ENCODE peak calls at places on chromosomes 1 and 21, in eight cellular contexts. One of them, this sample, is unnamed.

GRCh38 chr1:182087951-182088350 is 26.4 kb upstream of the ZNF648 start:
- DNase-seq in HFFc6: no peak
- DNase-seq in fibroblast of mammary gland: no peak
- DNase-seq in progenitor cell of endocrine pancreas: no peak
- DNase-seq in stimulated activated CD8-positive, alpha-beta memory T cell treated with anti-CD3 and anti-CD28 coated beads, Interleukin-2, amount 100 ng/mL, for 48 hours: no peak
- DNase-seq in amygdala: no peak
- DNase-seq in AG08396: no peak
- DNase-seq in osteocyte: peak
- DNase-seq in this sample: no peak

GRCh38 chr1:9877962-9878361 is 32.1 kb downstream of the CTNNBIP1 start:
- DNase-seq in stimulated activated CD8-positive, alpha-beta memory T cell treated with anti-CD3 and anti-CD28 coated beads, Interleukin-2, amount 100 ng/mL, for 48 hours: no peak
- DNase-seq in osteocyte: no peak
- DNase-seq in amygdala: no peak
- DNase-seq in fibroblast of mammary gland: no peak
- DNase-seq in HFFc6: no peak
- DNase-seq in progenitor cell of endocrine pancreas: no peak
- DNase-seq in AG08396: no peak
- DNase-seq in this sample: no peak

GRCh38 chr1:159421821-159422220 is 10.2 kb upstream of the OR10J4 start:
- DNase-seq in fibroblast of mammary gland: no peak
- DNase-seq in progenitor cell of endocrine pancreas: no peak
- DNase-seq in amygdala: no peak
- DNase-seq in AG08396: no peak
- DNase-seq in stimulated activated CD8-positive, alpha-beta memory T cell treated with anti-CD3 and anti-CD28 coated beads, Interleukin-2, amount 100 ng/mL, for 48 hours: no peak
- DNase-seq in HFFc6: no peak
- DNase-seq in osteocyte: no peak
- DNase-seq in this sample: no peak

GRCh38 chr1:42128499-42128898 is 24.7 kb upstream of the GUCA2B start:
- DNase-seq in AG08396: no peak
- DNase-seq in amygdala: no peak
- DNase-seq in fibroblast of mammary gland: no peak
- DNase-seq in stimulated activated CD8-positive, alpha-beta memory T cell treated with anti-CD3 and anti-CD28 coated beads, Interleukin-2, amount 100 ng/mL, for 48 hours: no peak
- DNase-seq in progenitor cell of endocrine pancreas: no peak
- DNase-seq in osteocyte: peak
- DNase-seq in HFFc6: no peak
- DNase-seq in this sample: no peak

GRCh38 chr1:60279798-60280197 is 206.2 kb upstream of the C1orf87 start:
- DNase-seq in HFFc6: peak
- DNase-seq in fibroblast of mammary gland: peak
- DNase-seq in amygdala: no peak
- DNase-seq in osteocyte: no peak
- DNase-seq in AG08396: peak
- DNase-seq in stimulated activated CD8-positive, alpha-beta memory T cell treated with anti-CD3 and anti-CD28 coated beads, Interleukin-2, amount 100 ng/mL, for 48 hours: no peak
- DNase-seq in progenitor cell of endocrine pancreas: no peak
- DNase-seq in this sample: no peak

GRCh38 chr1:31368611-31369107 is 4.2 kb downstream of the FABP3 start:
- DNase-seq in progenitor cell of endocrine pancreas: no peak
- DNase-seq in stimulated activated CD8-positive, alpha-beta memory T cell treated with anti-CD3 and anti-CD28 coated beads, Interleukin-2, amount 100 ng/mL, for 48 hours: no peak
- DNase-seq in osteocyte: no peak
- DNase-seq in AG08396: no peak
- DNase-seq in amygdala: no peak
- DNase-seq in HFFc6: no peak
- DNase-seq in fibroblast of mammary gland: no peak
- DNase-seq in this sample: no peak

GRCh38 chr1:27528701-27529637 is 39.0 kb upstream of the WASF2 start:
- DNase-seq in fibroblast of mammary gland: peak
- DNase-seq in amygdala: no peak
- DNase-seq in stimulated activated CD8-positive, alpha-beta memory T cell treated with anti-CD3 and anti-CD28 coated beads, Interleukin-2, amount 100 ng/mL, for 48 hours: no peak
- DNase-seq in AG08396: peak
- DNase-seq in HFFc6: peak
- DNase-seq in osteocyte: no peak
- DNase-seq in progenitor cell of endocrine pancreas: no peak
- DNase-seq in this sample: no peak

GRCh38 chr1:66445492-66446181 is 88.3 kb upstream of the SGIP1 start:
- DNase-seq in AG08396: no peak
- DNase-seq in amygdala: no peak
- DNase-seq in HFFc6: no peak
- DNase-seq in progenitor cell of endocrine pancreas: no peak
- DNase-seq in stimulated activated CD8-positive, alpha-beta memory T cell treated with anti-CD3 and anti-CD28 coated beads, Interleukin-2, amount 100 ng/mL, for 48 hours: no peak
- DNase-seq in fibroblast of mammary gland: no peak
- DNase-seq in osteocyte: no peak
- DNase-seq in this sample: no peak

GRCh38 chr1:89302697-89303332 is 30.2 kb upstream of the GBP5 start:
- DNase-seq in osteocyte: no peak
- DNase-seq in stimulated activated CD8-positive, alpha-beta memory T cell treated with anti-CD3 and anti-CD28 coated beads, Interleukin-2, amount 100 ng/mL, for 48 hours: no peak
- DNase-seq in progenitor cell of endocrine pancreas: no peak
- DNase-seq in AG08396: no peak
- DNase-seq in fibroblast of mammary gland: no peak
- DNase-seq in amygdala: no peak
- DNase-seq in HFFc6: no peak
- DNase-seq in this sample: no peak

GRCh38 chr21:37139154-37139553 is 66.1 kb downstream of the TTC3 start:
- DNase-seq in osteocyte: no peak
- DNase-seq in amygdala: no peak
- DNase-seq in stimulated activated CD8-positive, alpha-beta memory T cell treated with anti-CD3 and anti-CD28 coated beads, Interleukin-2, amount 100 ng/mL, for 48 hours: no peak
- DNase-seq in fibroblast of mammary gland: no peak
- DNase-seq in progenitor cell of endocrine pancreas: no peak
- DNase-seq in AG08396: no peak
- DNase-seq in HFFc6: no peak
- DNase-seq in this sample: no peak

GRCh38 chr1:177170756-177171535 is at the start of gene BRINP2:
- DNase-seq in stimulated activated CD8-positive, alpha-beta memory T cell treated with anti-CD3 and anti-CD28 coated beads, Interleukin-2, amount 100 ng/mL, for 48 hours: no peak
- DNase-seq in HFFc6: no peak
- DNase-seq in progenitor cell of endocrine pancreas: peak
- DNase-seq in amygdala: peak
- DNase-seq in osteocyte: no peak
- DNase-seq in AG08396: peak
- DNase-seq in fibroblast of mammary gland: peak
- DNase-seq in this sample: no peak

GRCh38 chr21:43353282-43354010 is 73.5 kb downstream of the SIK1 start:
- DNase-seq in progenitor cell of endocrine pancreas: no peak
- DNase-seq in amygdala: no peak
- DNase-seq in osteocyte: no peak
- DNase-seq in stimulated activated CD8-positive, alpha-beta memory T cell treated with anti-CD3 and anti-CD28 coated beads, Interleukin-2, amount 100 ng/mL, for 48 hours: no peak
- DNase-seq in AG08396: no peak
- DNase-seq in HFFc6: no peak
- DNase-seq in fibroblast of mammary gland: no peak
- DNase-seq in this sample: no peak

GRCh38 chr1:154824356-154825069 is 45.6 kb downstream of the KCNN3 start:
- DNase-seq in stimulated activated CD8-positive, alpha-beta memory T cell treated with anti-CD3 and anti-CD28 coated beads, Interleukin-2, amount 100 ng/mL, for 48 hours: no peak
- DNase-seq in AG08396: no peak
- DNase-seq in fibroblast of mammary gland: no peak
- DNase-seq in amygdala: no peak
- DNase-seq in progenitor cell of endocrine pancreas: no peak
- DNase-seq in osteocyte: no peak
- DNase-seq in HFFc6: no peak
- DNase-seq in this sample: no peak

GRCh38 chr1:86089765-86090164 is 66.8 kb downstream of the COL24A1 start:
- DNase-seq in fibroblast of mammary gland: no peak
- DNase-seq in amygdala: no peak
- DNase-seq in AG08396: no peak
- DNase-seq in osteocyte: no peak
- DNase-seq in stimulated activated CD8-positive, alpha-beta memory T cell treated with anti-CD3 and anti-CD28 coated beads, Interleukin-2, amount 100 ng/mL, for 48 hours: no peak
- DNase-seq in HFFc6: no peak
- DNase-seq in progenitor cell of endocrine pancreas: no peak
- DNase-seq in this sample: no peak

GRCh38 chr1:212488436-212489283 is 55.9 kb downstream of the NENF start:
- DNase-seq in progenitor cell of endocrine pancreas: no peak
- DNase-seq in stimulated activated CD8-positive, alpha-beta memory T cell treated with anti-CD3 and anti-CD28 coated beads, Interleukin-2, amount 100 ng/mL, for 48 hours: peak
- DNase-seq in fibroblast of mammary gland: peak
- DNase-seq in amygdala: no peak
- DNase-seq in AG08396: peak
- DNase-seq in osteocyte: no peak
- DNase-seq in HFFc6: no peak
- DNase-seq in this sample: no peak

GRCh38 chr1:196403803-196404690 is 204.2 kb downstream of the KCNT2 start:
- DNase-seq in osteocyte: no peak
- DNase-seq in progenitor cell of endocrine pancreas: no peak
- DNase-seq in fibroblast of mammary gland: no peak
- DNase-seq in stimulated activated CD8-positive, alpha-beta memory T cell treated with anti-CD3 and anti-CD28 coated beads, Interleukin-2, amount 100 ng/mL, for 48 hours: no peak
- DNase-seq in HFFc6: peak
- DNase-seq in AG08396: no peak
- DNase-seq in amygdala: no peak
- DNase-seq in this sample: no peak

GRCh38 chr1:195744256-195744655 is 864.0 kb downstream of the KCNT2 start:
- DNase-seq in fibroblast of mammary gland: no peak
- DNase-seq in AG08396: no peak
- DNase-seq in osteocyte: no peak
- DNase-seq in amygdala: no peak
- DNase-seq in stimulated activated CD8-positive, alpha-beta memory T cell treated with anti-CD3 and anti-CD28 coated beads, Interleukin-2, amount 100 ng/mL, for 48 hours: no peak
- DNase-seq in HFFc6: no peak
- DNase-seq in progenitor cell of endocrine pancreas: no peak
- DNase-seq in this sample: no peak

GRCh38 chr1:43673261-43673660 is 23.3 kb downstream of the KDM4A start:
- DNase-seq in amygdala: no peak
- DNase-seq in HFFc6: no peak
- DNase-seq in progenitor cell of endocrine pancreas: no peak
- DNase-seq in fibroblast of mammary gland: peak
- DNase-seq in stimulated activated CD8-positive, alpha-beta memory T cell treated with anti-CD3 and anti-CD28 coated beads, Interleukin-2, amount 100 ng/mL, for 48 hours: no peak
- DNase-seq in AG08396: no peak
- DNase-seq in osteocyte: no peak
- DNase-seq in this sample: no peak

GRCh38 chr1:114093624-114094302 is 59.9 kb downstream of the SYT6 start:
- DNase-seq in stimulated activated CD8-positive, alpha-beta memory T cell treated with anti-CD3 and anti-CD28 coated beads, Interleukin-2, amount 100 ng/mL, for 48 hours: no peak
- DNase-seq in AG08396: no peak
- DNase-seq in HFFc6: peak
- DNase-seq in fibroblast of mammary gland: peak
- DNase-seq in progenitor cell of endocrine pancreas: no peak
- DNase-seq in amygdala: no peak
- DNase-seq in osteocyte: no peak
- DNase-seq in this sample: no peak

GRCh38 chr1:9413143-9413876 is 120.6 kb downstream of the SPSB1 start:
- DNase-seq in stimulated activated CD8-positive, alpha-beta memory T cell treated with anti-CD3 and anti-CD28 coated beads, Interleukin-2, amount 100 ng/mL, for 48 hours: peak
- DNase-seq in osteocyte: no peak
- DNase-seq in progenitor cell of endocrine pancreas: no peak
- DNase-seq in fibroblast of mammary gland: peak
- DNase-seq in HFFc6: peak
- DNase-seq in amygdala: no peak
- DNase-seq in AG08396: peak
- DNase-seq in this sample: peak

GRCh38 chr1:106526650-106527049 is 529.8 kb upstream of the PRMT6 start:
- DNase-seq in progenitor cell of endocrine pancreas: no peak
- DNase-seq in AG08396: no peak
- DNase-seq in stimulated activated CD8-positive, alpha-beta memory T cell treated with anti-CD3 and anti-CD28 coated beads, Interleukin-2, amount 100 ng/mL, for 48 hours: no peak
- DNase-seq in amygdala: no peak
- DNase-seq in fibroblast of mammary gland: peak
- DNase-seq in osteocyte: no peak
- DNase-seq in HFFc6: no peak
- DNase-seq in this sample: no peak

This sample was measured in breast epithelium.